ENCODE peak calls at places on chromosome 20, in five cellular contexts. F, U, W, C and Z are unnamed samples.

GRCh38 chr20:46308258-46309157 is at the start of gene CDH22:
- DNase-seq in W (no peak), U (peak), F (peak), C (peak), Z (peak)

GRCh38 chr20:760751-761417 is 7.4 kb downstream of the SLC52A3 start:
- DNase-seq in C (no peak), U (peak), W (no peak), F (peak), Z (peak)

GRCh38 chr20:62929051-62929538 is 2.8 kb upstream of the DIDO1 start:
- DNase-seq in F (peak), W (peak), C (peak), U (peak), Z (peak)

GRCh38 chr20:31691646-31692275 is 30.9 kb downstream of the BCL2L1 start:
- DNase-seq in W (no peak), C (no peak), F (no peak), U (no peak), Z (no peak)

GRCh38 chr20:49891486-49891885 is 23.8 kb downstream of the SPATA2 start:
- DNase-seq in W (peak), F (no peak), U (no peak), C (no peak), Z (no peak)

GRCh38 chr20:50267041-50267865 is 76.6 kb downstream of the CEBPB start:
- DNase-seq in W (peak), F (peak), C (no peak), U (peak), Z (no peak)

GRCh38 chr20:3121271-3121911 is 36.9 kb upstream of the AVP start:
- DNase-seq in U (no peak), F (no peak), W (no peak), C (no peak), Z (no peak)

GRCh38 chr20:10047427-10047826 is 12.6 kb downstream of the ANKEF1 start:
- DNase-seq in U (peak), F (no peak), C (no peak), W (no peak), Z (no peak)

GRCh38 chr20:44832724-44833123 is 22.4 kb upstream of the RIMS4 start:
- DNase-seq in U (peak), F (no peak), C (no peak), W (no peak), Z (no peak)

GRCh38 chr20:63009988-63010769 is 3.4 kb upstream of the BHLHE23 start:
- DNase-seq in U (no peak), C (no peak), W (no peak), F (no peak), Z (peak)

DNA sequence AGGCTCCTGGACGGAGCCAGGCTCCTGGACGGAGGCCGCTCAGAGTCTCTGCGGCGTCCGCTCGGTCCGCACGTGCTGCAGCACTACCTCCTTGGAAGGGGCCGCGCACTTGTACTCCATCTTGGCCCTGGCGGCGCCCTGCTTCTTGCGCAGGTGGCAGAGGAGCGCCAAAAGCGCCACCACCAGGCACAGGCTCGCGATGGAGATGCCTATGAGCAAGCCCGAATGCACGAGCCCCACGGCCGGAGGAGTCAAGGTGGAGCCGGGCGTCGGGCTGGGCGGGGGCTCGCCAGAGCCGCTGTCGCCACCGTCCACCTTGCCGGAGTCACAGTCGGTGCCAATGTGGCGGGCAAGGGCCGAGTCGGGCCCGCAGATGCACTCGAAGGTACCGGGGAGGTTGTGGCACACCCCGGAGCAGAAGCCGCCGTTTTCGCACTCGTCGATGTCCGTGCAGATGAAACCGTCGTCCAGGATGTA is 1.7 kb downstream of the THBD start:
- DNase-seq in U (peak), W (no peak), C (no peak), F (no peak), Z (peak)
- H3K4me3 ChIP-seq in U (peak), W (peak), C (peak), F (no peak), Z (no peak)

DNA sequence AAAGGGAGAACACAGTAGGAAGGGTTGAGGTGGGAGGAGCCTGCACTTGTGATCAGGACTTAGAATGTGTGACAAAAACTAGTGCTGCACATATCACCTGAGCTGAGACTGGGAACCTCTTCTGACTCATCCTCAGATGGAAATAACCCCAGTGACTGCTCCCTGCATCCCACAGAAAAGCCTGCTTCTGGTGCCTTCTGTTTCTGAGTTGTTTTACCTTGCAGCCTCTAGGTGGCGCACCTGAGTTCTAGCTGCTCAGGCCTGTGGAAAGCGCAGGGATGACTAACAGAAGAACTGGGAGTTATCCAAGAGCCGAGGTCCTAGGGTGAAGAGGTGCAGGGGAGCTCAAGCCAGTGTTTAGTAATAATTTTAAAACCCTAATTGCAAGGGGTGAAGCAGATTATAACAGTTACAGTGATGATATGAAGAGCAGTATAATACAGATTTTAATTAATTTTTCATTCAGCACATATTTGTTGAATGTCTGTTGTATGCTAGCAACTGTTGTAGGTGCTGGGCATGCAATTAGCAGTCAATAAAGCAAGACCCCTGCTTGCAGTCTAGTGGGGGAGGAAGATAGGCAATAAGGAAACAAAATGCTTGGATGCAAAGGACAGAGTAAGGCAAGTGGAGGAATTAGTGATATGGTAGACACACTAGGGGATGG is 302.5 kb downstream of the DHX35 start:
- DNase-seq in C (no peak), U (peak), F (peak), W (peak), Z (no peak)
- H3K4me3 ChIP-seq in C (no peak), U (no peak), F (no peak), W (no peak), Z (no peak)

GRCh38 chr20:38731738-38732113 is 7.4 kb downstream of the SLC32A1 start:
- DNase-seq in W (no peak), F (no peak), U (no peak), C (no peak), Z (no peak)

GRCh38 chr20:38730989-38731737 is 6.9 kb downstream of the SLC32A1 start:
- DNase-seq in C (peak), F (peak), U (peak), W (no peak), Z (peak)

GRCh38 chr20:38728911-38729642 is 4.8 kb downstream of the SLC32A1 start:
- DNase-seq in C (no peak), W (no peak), U (no peak), F (no peak), Z (peak)

GRCh38 chr20:38729767-38730166 is 5.5 kb downstream of the SLC32A1 start:
- DNase-seq in F (no peak), U (no peak), W (no peak), C (no peak), Z (no peak)

DNA sequence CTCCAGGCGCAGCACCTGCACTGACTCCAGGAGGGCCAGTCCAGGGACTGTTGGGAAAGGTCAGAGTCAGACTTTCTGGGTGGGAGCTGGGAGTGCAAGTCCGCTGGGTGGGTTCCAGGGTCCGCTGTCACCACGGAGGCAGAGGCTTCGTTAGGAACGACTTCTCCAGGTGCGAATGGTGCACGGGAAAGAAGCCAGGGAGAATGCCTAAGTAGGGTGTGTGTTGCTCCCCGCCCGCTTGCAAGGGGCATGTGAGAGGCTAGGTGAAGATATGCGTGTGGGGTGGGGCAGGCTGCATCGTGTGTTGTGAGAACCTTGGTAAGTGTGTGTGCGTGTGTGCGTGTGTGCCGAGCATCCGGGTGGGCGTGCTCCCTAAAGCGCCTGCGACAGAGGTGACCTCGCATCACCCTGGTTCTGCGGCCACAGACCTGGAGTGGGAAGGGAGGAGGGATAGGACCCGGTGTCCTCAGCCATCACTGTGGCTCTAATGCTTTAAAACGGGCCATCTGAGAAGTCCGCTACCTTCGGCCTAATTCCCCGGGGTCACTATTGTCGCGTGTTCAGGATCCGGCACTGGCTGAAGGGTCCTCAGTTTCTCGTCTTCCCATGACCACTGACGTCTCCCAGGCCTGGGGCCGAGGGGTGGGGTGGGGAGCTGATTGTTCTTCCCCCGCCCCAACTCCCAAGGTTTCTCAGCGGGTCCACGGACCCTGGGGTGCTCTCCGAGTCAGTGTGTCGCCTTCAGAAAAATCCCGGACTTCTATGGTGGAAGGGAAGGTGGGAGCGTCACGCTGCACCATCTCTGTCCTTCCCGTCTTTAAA is 6.1 kb downstream of the SLC32A1 start:
- DNase-seq in U (no peak), W (no peak), F (no peak), C (no peak), Z (peak)
- H3K4me3 ChIP-seq in U (no peak), W (no peak), F (no peak), C (no peak), Z (no peak)

DNA sequence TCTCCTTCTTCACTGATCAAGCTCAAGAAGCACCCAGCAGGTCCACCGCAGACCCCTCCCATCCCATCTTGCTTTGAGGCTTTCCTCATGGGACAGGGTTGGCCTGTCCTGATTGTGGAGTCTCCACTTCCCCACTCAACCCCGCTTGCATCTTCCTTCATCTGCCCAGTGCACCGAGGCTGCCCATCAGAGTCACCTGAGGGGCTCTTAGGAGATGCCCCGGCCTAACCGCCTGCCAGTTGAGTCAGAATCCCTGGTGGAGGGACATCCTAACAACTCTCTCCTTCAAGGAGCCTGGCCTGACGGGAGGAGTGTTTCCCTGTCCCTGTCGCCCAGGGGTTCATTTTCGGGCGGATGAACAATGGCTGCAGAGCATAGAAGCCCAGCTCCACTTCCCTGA is 46.1 kb downstream of the RBM38 start:
- DNase-seq in W (no peak), F (no peak), C (no peak), U (no peak), Z (no peak)
- H3K4me3 ChIP-seq in W (no peak), F (no peak), C (no peak), U (no peak), Z (no peak)

DNA sequence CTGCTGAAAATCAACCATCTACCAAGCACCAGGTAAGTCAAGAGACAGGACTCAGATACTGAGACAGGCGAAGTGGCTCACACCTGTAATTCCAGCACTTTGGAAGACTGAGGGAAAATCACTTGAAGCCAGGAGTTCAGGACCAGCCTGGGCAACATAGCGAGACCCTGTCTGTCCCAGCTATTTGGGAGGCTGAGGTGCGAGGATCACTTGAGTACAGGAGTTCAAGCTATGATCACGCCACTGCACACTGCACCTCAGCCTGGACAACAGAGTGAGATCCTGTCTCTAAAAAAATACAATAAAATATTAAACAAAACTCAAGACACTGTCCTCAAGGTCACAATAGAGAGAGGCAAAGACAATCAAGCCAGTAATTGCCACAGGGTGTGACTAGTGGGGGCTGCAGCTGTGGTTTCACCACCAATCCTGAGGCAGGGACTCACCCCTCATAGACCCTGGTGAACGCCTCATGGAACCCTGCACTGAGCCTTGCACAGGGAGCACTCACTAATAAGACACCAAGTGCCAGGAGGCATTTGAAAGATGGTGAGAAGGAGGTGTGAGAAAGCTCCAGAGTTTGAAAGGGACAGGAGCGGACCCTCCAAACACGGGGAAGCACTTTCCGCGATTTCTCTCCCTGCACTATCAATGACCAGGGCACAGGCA is 1.7 kb downstream of the SNHG17 start:
- DNase-seq in U (no peak), F (no peak), C (no peak), W (no peak), Z (no peak)
- H3K4me3 ChIP-seq in U (peak), F (peak), C (no peak), W (peak), Z (peak)

DNA sequence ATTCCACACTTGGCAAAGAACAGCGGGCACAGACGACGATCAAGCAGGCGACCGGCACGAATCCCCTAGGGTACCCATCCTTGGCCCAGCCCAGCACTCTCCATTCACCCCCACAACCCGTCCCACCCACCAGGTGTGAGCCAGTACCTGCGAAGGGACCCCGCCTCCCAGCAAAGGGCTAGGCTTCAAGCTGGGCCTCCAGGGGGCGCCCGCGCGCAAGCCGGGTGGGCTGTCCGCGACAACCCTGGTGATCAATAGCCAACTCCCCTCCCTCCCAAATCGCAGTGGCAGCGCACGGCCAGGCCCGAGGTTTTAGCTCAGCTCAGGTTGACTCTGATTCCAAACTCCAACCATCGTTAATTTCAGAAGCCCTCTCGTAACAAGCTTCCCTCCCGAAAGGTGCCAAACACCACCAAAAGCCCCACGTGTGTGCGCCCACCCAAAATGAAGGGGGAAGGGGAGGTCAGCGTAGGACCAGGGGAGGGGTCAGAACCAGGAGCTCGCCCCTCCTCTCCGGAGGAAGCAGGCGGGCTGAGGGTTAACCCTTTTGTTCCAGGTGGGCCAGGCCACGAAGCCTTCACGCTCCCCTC is 2.1 kb downstream of the SALL4 start:
- DNase-seq in U (peak), C (peak), F (peak), W (no peak), Z (peak)
- H3K4me3 ChIP-seq in U (peak), C (no peak), F (peak), W (peak), Z (no peak)

DNA sequence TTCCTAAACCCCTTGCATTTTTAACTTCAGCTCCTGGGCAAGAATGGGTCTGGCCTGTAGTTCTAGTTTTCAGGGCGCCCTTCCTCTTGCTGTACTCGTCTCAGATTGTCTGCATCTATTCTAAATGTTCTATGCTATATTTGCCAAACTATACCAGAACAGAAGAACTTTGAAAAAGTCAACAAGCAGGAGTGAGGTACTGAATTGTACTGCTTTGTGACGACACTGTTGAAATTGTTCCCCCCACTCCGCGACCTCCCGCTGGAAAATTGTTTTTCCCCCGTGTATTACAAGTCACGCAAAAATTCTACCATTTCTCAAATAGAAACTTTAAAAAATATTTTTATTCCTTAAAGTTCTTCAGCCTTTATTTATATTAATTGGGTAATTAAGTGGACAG is 73.9 kb downstream of the CBFA2T2 start:
- DNase-seq in F (no peak), U (no peak), W (no peak), C (no peak), Z (no peak)
- H3K4me3 ChIP-seq in F (no peak), U (no peak), W (no peak), C (no peak), Z (no peak)